ENCODE peak calls at places on chromosome 1, in seven cellular contexts. One of them, this sample, is unnamed.

GRCh38 chr1:54569339-54569738 is 21.3 kb downstream of the ACOT11 start:
- DNase-seq in cardiac fibroblast: peak
- DNase-seq in uterus: no peak
- DNase-seq in RKO: no peak
- DNase-seq in effector memory CD4-positive, alpha-beta T cell: no peak
- DNase-seq in NCI-H774: no peak
- DNase-seq in HepG2: no peak
- DNase-seq in this sample: no peak

GRCh38 chr1:94284481-94284880 is 47.1 kb upstream of the ARHGAP29 start:
- DNase-seq in cardiac fibroblast: no peak
- DNase-seq in uterus: no peak
- DNase-seq in RKO: no peak
- DNase-seq in effector memory CD4-positive, alpha-beta T cell: no peak
- DNase-seq in NCI-H774: no peak
- DNase-seq in HepG2: no peak
- DNase-seq in this sample: no peak

GRCh38 chr1:211870156-211870555 is 39.6 kb upstream of the LPGAT1 start:
- DNase-seq in cardiac fibroblast: peak
- DNase-seq in uterus: no peak
- DNase-seq in RKO: no peak
- DNase-seq in effector memory CD4-positive, alpha-beta T cell: no peak
- DNase-seq in NCI-H774: no peak
- DNase-seq in HepG2: no peak
- DNase-seq in this sample: no peak

GRCh38 chr1:45843474-45843905 is 40.1 kb downstream of the MAST2 start:
- DNase-seq in cardiac fibroblast: peak
- DNase-seq in uterus: no peak
- DNase-seq in RKO: peak
- DNase-seq in effector memory CD4-positive, alpha-beta T cell: no peak
- DNase-seq in NCI-H774: no peak
- DNase-seq in HepG2: no peak
- DNase-seq in this sample: no peak

GRCh38 chr1:32014937-32015363 is 1.3 kb downstream of the KHDRBS1 start:
- DNase-seq in cardiac fibroblast: no peak
- DNase-seq in uterus: no peak
- DNase-seq in RKO: peak
- DNase-seq in effector memory CD4-positive, alpha-beta T cell: no peak
- DNase-seq in NCI-H774: no peak
- DNase-seq in HepG2: no peak
- DNase-seq in this sample: no peak

GRCh38 chr1:175129182-175129581 is 61.5 kb downstream of the TNN start:
- DNase-seq in cardiac fibroblast: peak
- DNase-seq in uterus: no peak
- DNase-seq in RKO: no peak
- DNase-seq in effector memory CD4-positive, alpha-beta T cell: no peak
- DNase-seq in NCI-H774: no peak
- DNase-seq in HepG2: no peak
- DNase-seq in this sample: no peak

GRCh38 chr1:207908112-207908734 is 2.7 kb downstream of the CD34 start:
- DNase-seq in cardiac fibroblast: peak
- DNase-seq in uterus: peak
- DNase-seq in RKO: no peak
- DNase-seq in effector memory CD4-positive, alpha-beta T cell: no peak
- DNase-seq in NCI-H774: no peak
- DNase-seq in HepG2: no peak
- DNase-seq in this sample: peak

GRCh38 chr1:197595244-197595904 is 179.9 kb downstream of the DENND1B start:
- DNase-seq in cardiac fibroblast: no peak
- DNase-seq in uterus: no peak
- DNase-seq in RKO: no peak
- DNase-seq in effector memory CD4-positive, alpha-beta T cell: no peak
- DNase-seq in NCI-H774: peak
- DNase-seq in HepG2: no peak
- DNase-seq in this sample: no peak

GRCh38 chr1:92298573-92299476 is at the start of the genes GLMN and RPAP2:
- DNase-seq in cardiac fibroblast: peak
- DNase-seq in uterus: peak
- DNase-seq in RKO: peak
- DNase-seq in effector memory CD4-positive, alpha-beta T cell: peak
- DNase-seq in NCI-H774: peak
- DNase-seq in HepG2: peak
- DNase-seq in this sample: peak

GRCh38 chr1:10980094-10980577 is 32.3 kb upstream of the TARDBP start:
- DNase-seq in cardiac fibroblast: peak
- DNase-seq in uterus: peak
- DNase-seq in RKO: no peak
- DNase-seq in effector memory CD4-positive, alpha-beta T cell: no peak
- DNase-seq in NCI-H774: no peak
- DNase-seq in HepG2: peak
- DNase-seq in this sample: peak

GRCh38 chr1:244093265-244093638 is 42.2 kb downstream of the ZBTB18 start:
- DNase-seq in cardiac fibroblast: no peak
- DNase-seq in uterus: no peak
- DNase-seq in RKO: no peak
- DNase-seq in effector memory CD4-positive, alpha-beta T cell: no peak
- DNase-seq in NCI-H774: no peak
- DNase-seq in HepG2: no peak
- DNase-seq in this sample: no peak

GRCh38 chr1:15243275-15244043 is 3.6 kb upstream of the FHAD1 start:
- DNase-seq in cardiac fibroblast: no peak
- DNase-seq in uterus: no peak
- DNase-seq in RKO: no peak
- DNase-seq in effector memory CD4-positive, alpha-beta T cell: no peak
- DNase-seq in NCI-H774: no peak
- DNase-seq in HepG2: no peak
- DNase-seq in this sample: no peak

GRCh38 chr1:33439662-33440061 is 8.8 kb upstream of the PHC2 start:
- DNase-seq in cardiac fibroblast: no peak
- DNase-seq in uterus: no peak
- DNase-seq in RKO: no peak
- DNase-seq in effector memory CD4-positive, alpha-beta T cell: no peak
- DNase-seq in NCI-H774: no peak
- DNase-seq in HepG2: no peak
- DNase-seq in this sample: no peak

GRCh38 chr1:153192697-153193096 is 10.5 kb upstream of the LELP1 start:
- DNase-seq in cardiac fibroblast: no peak
- DNase-seq in uterus: no peak
- DNase-seq in RKO: no peak
- DNase-seq in effector memory CD4-positive, alpha-beta T cell: no peak
- DNase-seq in NCI-H774: peak
- DNase-seq in HepG2: peak
- DNase-seq in this sample: no peak

GRCh38 chr1:197725044-197725443 is 50.2 kb downstream of the DENND1B start:
- DNase-seq in cardiac fibroblast: peak
- DNase-seq in uterus: no peak
- DNase-seq in RKO: peak
- DNase-seq in effector memory CD4-positive, alpha-beta T cell: no peak
- DNase-seq in NCI-H774: no peak
- DNase-seq in HepG2: peak
- DNase-seq in this sample: no peak

GRCh38 chr1:2949966-2950925 is 71.0 kb upstream of the ACTRT2 start:
- DNase-seq in cardiac fibroblast: no peak
- DNase-seq in uterus: no peak
- DNase-seq in RKO: no peak
- DNase-seq in effector memory CD4-positive, alpha-beta T cell: no peak
- DNase-seq in NCI-H774: no peak
- DNase-seq in HepG2: no peak
- DNase-seq in this sample: peak

GRCh38 chr1:36352910-36353878 is 29.7 kb upstream of the EVA1B start:
- DNase-seq in cardiac fibroblast: no peak
- DNase-seq in uterus: no peak
- DNase-seq in RKO: no peak
- DNase-seq in effector memory CD4-positive, alpha-beta T cell: no peak
- DNase-seq in NCI-H774: no peak
- DNase-seq in HepG2: no peak
- DNase-seq in this sample: no peak

GRCh38 chr1:71228236-71228635 is 147.4 kb upstream of the ZRANB2 start:
- DNase-seq in cardiac fibroblast: no peak
- DNase-seq in uterus: no peak
- DNase-seq in RKO: no peak
- DNase-seq in effector memory CD4-positive, alpha-beta T cell: no peak
- DNase-seq in NCI-H774: no peak
- DNase-seq in HepG2: no peak
- DNase-seq in this sample: no peak

GRCh38 chr1:194339451-194339850 is 1153.0 kb upstream of the B3GALT2 start:
- DNase-seq in cardiac fibroblast: no peak
- DNase-seq in uterus: no peak
- DNase-seq in RKO: no peak
- DNase-seq in effector memory CD4-positive, alpha-beta T cell: no peak
- DNase-seq in NCI-H774: no peak
- DNase-seq in HepG2: no peak
- DNase-seq in this sample: no peak

GRCh38 chr1:27634166-27634981 is 611 bp downstream of the FGR start:
- DNase-seq in cardiac fibroblast: peak
- DNase-seq in uterus: peak
- DNase-seq in RKO: no peak
- DNase-seq in effector memory CD4-positive, alpha-beta T cell: peak
- DNase-seq in NCI-H774: no peak
- DNase-seq in HepG2: no peak
- DNase-seq in this sample: peak

GRCh38 chr1:31264790-31265386 is 25.2 kb upstream of the NKAIN1 start:
- DNase-seq in cardiac fibroblast: no peak
- DNase-seq in uterus: no peak
- DNase-seq in RKO: no peak
- DNase-seq in effector memory CD4-positive, alpha-beta T cell: no peak
- DNase-seq in NCI-H774: no peak
- DNase-seq in HepG2: no peak
- DNase-seq in this sample: no peak

GRCh38 chr1:232352956-232353355 is 277.0 kb downstream of the SIPA1L2 start:
- DNase-seq in cardiac fibroblast: peak
- DNase-seq in uterus: no peak
- DNase-seq in RKO: no peak
- DNase-seq in effector memory CD4-positive, alpha-beta T cell: no peak
- DNase-seq in NCI-H774: no peak
- DNase-seq in HepG2: no peak
- DNase-seq in this sample: no peak

GRCh38 chr1:230627767-230628166 is 14.5 kb upstream of the COG2 start:
- DNase-seq in cardiac fibroblast: no peak
- DNase-seq in uterus: no peak
- DNase-seq in RKO: no peak
- DNase-seq in effector memory CD4-positive, alpha-beta T cell: no peak
- DNase-seq in NCI-H774: no peak
- DNase-seq in HepG2: no peak
- DNase-seq in this sample: no peak

GRCh38 chr1:214259353-214259982 is 21.5 kb upstream of the SMYD2 start:
- DNase-seq in cardiac fibroblast: no peak
- DNase-seq in uterus: no peak
- DNase-seq in RKO: peak
- DNase-seq in effector memory CD4-positive, alpha-beta T cell: no peak
- DNase-seq in NCI-H774: no peak
- DNase-seq in HepG2: no peak
- DNase-seq in this sample: no peak

GRCh38 chr1:52907068-52907811 is 14.3 kb downstream of the ECHDC2 start:
- DNase-seq in cardiac fibroblast: no peak
- DNase-seq in uterus: no peak
- DNase-seq in RKO: no peak
- DNase-seq in effector memory CD4-positive, alpha-beta T cell: no peak
- DNase-seq in NCI-H774: no peak
- DNase-seq in HepG2: no peak
- DNase-seq in this sample: no peak

GRCh38 chr1:26696191-26696644 is 403 bp downstream of the ARID1A start:
- DNase-seq in cardiac fibroblast: no peak
- DNase-seq in uterus: peak
- DNase-seq in RKO: no peak
- DNase-seq in effector memory CD4-positive, alpha-beta T cell: no peak
- DNase-seq in NCI-H774: no peak
- DNase-seq in HepG2: no peak
- DNase-seq in this sample: peak

GRCh38 chr1:18668750-18669404 is 38.2 kb downstream of the PAX7 start:
- DNase-seq in cardiac fibroblast: no peak
- DNase-seq in uterus: no peak
- DNase-seq in RKO: no peak
- DNase-seq in effector memory CD4-positive, alpha-beta T cell: no peak
- DNase-seq in NCI-H774: no peak
- DNase-seq in HepG2: no peak
- DNase-seq in this sample: no peak

GRCh38 chr1:37420461-37420860 is 53.9 kb upstream of the ZC3H12A start:
- DNase-seq in cardiac fibroblast: peak
- DNase-seq in uterus: no peak
- DNase-seq in RKO: no peak
- DNase-seq in effector memory CD4-positive, alpha-beta T cell: no peak
- DNase-seq in NCI-H774: no peak
- DNase-seq in HepG2: no peak
- DNase-seq in this sample: no peak

GRCh38 chr1:60890664-60891063 is 191.7 kb upstream of the NFIA start:
- DNase-seq in cardiac fibroblast: no peak
- DNase-seq in uterus: no peak
- DNase-seq in RKO: no peak
- DNase-seq in effector memory CD4-positive, alpha-beta T cell: no peak
- DNase-seq in NCI-H774: no peak
- DNase-seq in HepG2: no peak
- DNase-seq in this sample: no peak

GRCh38 chr1:173210273-173210672 is 3.1 kb upstream of the TNFSF4 start:
- DNase-seq in cardiac fibroblast: no peak
- DNase-seq in uterus: no peak
- DNase-seq in RKO: no peak
- DNase-seq in effector memory CD4-positive, alpha-beta T cell: no peak
- DNase-seq in NCI-H774: no peak
- DNase-seq in HepG2: peak
- DNase-seq in this sample: no peak

GRCh38 chr1:145788580-145788979 is 35.3 kb downstream of the RNF115 start:
- DNase-seq in cardiac fibroblast: no peak
- DNase-seq in uterus: no peak
- DNase-seq in RKO: no peak
- DNase-seq in effector memory CD4-positive, alpha-beta T cell: no peak
- DNase-seq in NCI-H774: no peak
- DNase-seq in HepG2: no peak
- DNase-seq in this sample: no peak

GRCh38 chr1:187685338-187685737 is 856.6 kb downstream of the PLA2G4A start:
- DNase-seq in cardiac fibroblast: peak
- DNase-seq in uterus: no peak
- DNase-seq in RKO: peak
- DNase-seq in effector memory CD4-positive, alpha-beta T cell: no peak
- DNase-seq in NCI-H774: no peak
- DNase-seq in HepG2: no peak
- DNase-seq in this sample: no peak

GRCh38 chr1:3618904-3619671 is 5.7 kb upstream of the TPRG1L start:
- DNase-seq in cardiac fibroblast: peak
- DNase-seq in uterus: peak
- DNase-seq in RKO: peak
- DNase-seq in effector memory CD4-positive, alpha-beta T cell: peak
- DNase-seq in NCI-H774: peak
- DNase-seq in HepG2: peak
- DNase-seq in this sample: peak

GRCh38 chr1:31778763-31779488 is 14.8 kb upstream of the ADGRB2 start:
- DNase-seq in cardiac fibroblast: no peak
- DNase-seq in uterus: no peak
- DNase-seq in RKO: no peak
- DNase-seq in effector memory CD4-positive, alpha-beta T cell: no peak
- DNase-seq in NCI-H774: no peak
- DNase-seq in HepG2: no peak
- DNase-seq in this sample: no peak

GRCh38 chr1:65159801-65160523 is 12.0 kb downstream of the AK4 start:
- DNase-seq in cardiac fibroblast: no peak
- DNase-seq in uterus: no peak
- DNase-seq in RKO: no peak
- DNase-seq in effector memory CD4-positive, alpha-beta T cell: no peak
- DNase-seq in NCI-H774: no peak
- DNase-seq in HepG2: no peak
- DNase-seq in this sample: no peak

GRCh38 chr1:98662354-98662665 is 789 bp downstream of the SNX7 start:
- DNase-seq in cardiac fibroblast: peak
- DNase-seq in uterus: no peak
- DNase-seq in RKO: peak
- DNase-seq in effector memory CD4-positive, alpha-beta T cell: no peak
- DNase-seq in NCI-H774: no peak
- DNase-seq in HepG2: no peak
- DNase-seq in this sample: no peak

GRCh38 chr1:216917039-216917438 is 193.8 kb upstream of the ESRRG start:
- DNase-seq in cardiac fibroblast: no peak
- DNase-seq in uterus: no peak
- DNase-seq in RKO: no peak
- DNase-seq in effector memory CD4-positive, alpha-beta T cell: no peak
- DNase-seq in NCI-H774: no peak
- DNase-seq in HepG2: no peak
- DNase-seq in this sample: no peak

GRCh38 chr1:204029016-204029415 is 43.9 kb upstream of the SOX13 start:
- DNase-seq in cardiac fibroblast: no peak
- DNase-seq in uterus: no peak
- DNase-seq in RKO: no peak
- DNase-seq in effector memory CD4-positive, alpha-beta T cell: no peak
- DNase-seq in NCI-H774: no peak
- DNase-seq in HepG2: no peak
- DNase-seq in this sample: no peak

This sample was measured in left cardiac atrium.